ENCODE peak calls at places on chromosomes 2 and 18, in eight cellular contexts. W is thyroid gland, M is thoracic aorta, Z is SK-N-SH, U is upper lobe of right lung, N is MM.1S, K is left ventricle myocardium inferior, H is neuronal stem cell. B is an unnamed sample.

GRCh38 chr2:148596033-148596432 is 48.5 kb upstream of the EPC2 start:
- DNase-seq in W (no peak), N (no peak), Z (no peak), M (no peak), U (no peak), K (no peak), H (no peak), B (no peak)

GRCh38 chr2:205017381-205017780 is 472.1 kb downstream of the PARD3B start:
- DNase-seq in Z (no peak), M (no peak), H (no peak), U (no peak), W (no peak), N (no peak), K (no peak), B (no peak)

GRCh38 chr2:42147641-42148274 is 21.4 kb upstream of the EML4 start:
- DNase-seq in W (peak; percentile 39), M (no peak), H (no peak), K (no peak), N (no peak), U (no peak), Z (peak; percentile 71), B (no peak)

GRCh38 chr2:85174943-85175342 is 41.8 kb downstream of the TCF7L1 start:
- DNase-seq in K (no peak), W (no peak), U (peak; percentile 33), M (no peak), N (no peak), Z (no peak), H (no peak), B (no peak)

GRCh38 chr2:202035941-202036372 is 2.3 kb downstream of the FZD7 start:
- DNase-seq in W (no peak), U (no peak), M (no peak), Z (no peak), K (no peak), N (no peak), H (peak; percentile 48), B (peak; percentile 52)

GRCh38 chr18:36352384-36352783 is 54.9 kb downstream of the FHOD3 start:
- DNase-seq in U (no peak), M (peak; percentile 33), K (no peak), W (peak; percentile 65), N (no peak), Z (no peak), H (no peak), B (peak; percentile 87)

GRCh38 chr2:125543968-125544514 is 1111.9 kb upstream of the GYPC start:
- DNase-seq in Z (no peak), U (no peak), N (no peak), W (no peak), H (no peak), M (no peak), K (no peak), B (no peak)

GRCh38 chr2:28387082-28387960 is 5.3 kb upstream of the FOSL2 start:
- DNase-seq in U (no peak), Z (no peak), M (no peak), N (no peak), W (no peak), K (no peak), H (no peak), B (peak; percentile 39)

GRCh38 chr2:100067796-100068195 is 74.6 kb downstream of the AFF3 start:
- DNase-seq in K (no peak), W (no peak), Z (no peak), M (no peak), U (no peak), N (no peak), H (no peak), B (no peak)

GRCh38 chr18:55779461-55779710 is 191.4 kb upstream of the TCF4 start:
- DNase-seq in K (peak; percentile 34), Z (peak; percentile 64), M (no peak), H (no peak), W (peak; percentile 4), U (no peak), N (peak; percentile 15), B (peak; percentile 22)

GRCh38 chr2:70347831-70348230 is 46.0 kb upstream of the FAM136A start:
- DNase-seq in U (no peak), M (no peak), K (no peak), H (no peak), Z (no peak), W (no peak), N (no peak), B (no peak)

GRCh38 chr2:172454404-172455120 is 27.2 kb downstream of the ITGA6 start:
- DNase-seq in W (no peak), N (no peak), K (no peak), Z (no peak), H (no peak), U (no peak), M (no peak), B (no peak)
- H3K4me1 ChIP-seq in W (peaks cover 18% of the 10 kb centered on the region), N (peaks cover 20% of the 10 kb centered on the region), K (peaks cover 78% of the 10 kb centered on the region), Z (peaks cover 19% of the 10 kb centered on the region), H (peaks cover 16% of the 10 kb centered on the region), U (peaks cover 16% of the 10 kb centered on the region), M (no peaks in the 10 kb centered on the region), B (peaks cover 75% of the 10 kb centered on the region)

GRCh38 chr2:25238920-25239319 is 70.5 kb upstream of the POMC start:
- DNase-seq in K (no peak), W (no peak), H (no peak), U (no peak), M (no peak), N (no peak), Z (no peak), B (no peak)
- H3K4me1 ChIP-seq in K (peaks cover 21% of the 10 kb centered on the region), W (no peaks in the 10 kb centered on the region), H (peaks cover 2% of the 10 kb centered on the region), U (no peaks in the 10 kb centered on the region), M (no peaks in the 10 kb centered on the region), N (no peaks in the 10 kb centered on the region), Z (no peaks in the 10 kb centered on the region), B (no peaks in the 10 kb centered on the region)

GRCh38 chr2:237200462-237200861 is 114.8 kb downstream of the COPS8 start:
- DNase-seq in W (no peak), H (no peak), M (no peak), N (no peak), K (no peak), Z (no peak), U (no peak), B (no peak)
- H3K4me1 ChIP-seq in W (peaks cover 10% of the 10 kb centered on the region), H (peaks cover 14% of the 10 kb centered on the region), M (no peaks in the 10 kb centered on the region), N (no peaks in the 10 kb centered on the region), K (peaks cover 21% of the 10 kb centered on the region), Z (peaks cover 41% of the 10 kb centered on the region), U (no peaks in the 10 kb centered on the region), B (peaks cover 20% of the 10 kb centered on the region)

GRCh38 chr2:71940695-71941094 is 207.0 kb downstream of the CYP26B1 start:
- DNase-seq in Z (no peak), N (no peak), W (no peak), M (no peak), H (no peak), K (no peak), U (peak; percentile 36), B (no peak)

GRCh38 chr2:71939588-71940535 is 207.8 kb downstream of the CYP26B1 start:
- DNase-seq in U (peak; percentile 47), W (no peak), H (no peak), M (no peak), K (peak; percentile 45), Z (no peak), N (no peak), B (no peak)

GRCh38 chr2:71943238-71944182 is 204.2 kb downstream of the CYP26B1 start:
- DNase-seq in K (peak; percentile 53), W (no peak), U (peak; percentile 38), M (no peak), N (no peak), Z (no peak), H (no peak), B (no peak)

GRCh38 chr2:71944183-71944550 is 203.5 kb downstream of the CYP26B1 start:
- DNase-seq in U (peak; percentile 45), Z (no peak), N (no peak), H (no peak), M (no peak), K (no peak), W (no peak), B (no peak)

GRCh38 chr2:71941731-71942575 is 205.7 kb downstream of the CYP26B1 start:
- DNase-seq in M (no peak), U (peak; percentile 36), H (no peak), N (no peak), Z (no peak), W (no peak), K (no peak), B (no peak)
- H3K4me1 ChIP-seq in M (peaks cover 10% of the 10 kb centered on the region), U (no peaks in the 10 kb centered on the region), H (peaks cover 14% of the 10 kb centered on the region), N (no peaks in the 10 kb centered on the region), Z (no peaks in the 10 kb centered on the region), W (no peaks in the 10 kb centered on the region), K (peaks cover 25% of the 10 kb centered on the region), B (no peaks in the 10 kb centered on the region)

GRCh38 chr2:231670892-231671616 is 37.3 kb upstream of the PTMA start:
- DNase-seq in H (no peak), Z (peak; percentile 79), W (peak; percentile 51), M (no peak), U (no peak), N (peak; percentile 50), K (no peak), B (no peak)
- H3K4me1 ChIP-seq in H (peaks cover 40% of the 10 kb centered on the region), Z (peaks cover 6% of the 10 kb centered on the region), W (peaks cover 34% of the 10 kb centered on the region), M (peaks cover 19% of the 10 kb centered on the region), U (peaks cover 56% of the 10 kb centered on the region), N (peaks cover 31% of the 10 kb centered on the region), K (peaks cover 77% of the 10 kb centered on the region), B (peaks cover 32% of the 10 kb centered on the region)

GRCh38 chr2:101517753-101518152 is 42.8 kb upstream of the RFX8 start:
- DNase-seq in Z (no peak), U (no peak), W (no peak), N (no peak), H (no peak), K (no peak), M (no peak), B (peak; percentile 76)
- H3K4me1 ChIP-seq in Z (peaks cover 43% of the 10 kb centered on the region), U (peaks cover 17% of the 10 kb centered on the region), W (peaks cover 19% of the 10 kb centered on the region), N (no peaks in the 10 kb centered on the region), H (peaks cover 3% of the 10 kb centered on the region), K (peaks cover 37% of the 10 kb centered on the region), M (peaks cover 5% of the 10 kb centered on the region), B (peaks cover 62% of the 10 kb centered on the region)

DNA sequence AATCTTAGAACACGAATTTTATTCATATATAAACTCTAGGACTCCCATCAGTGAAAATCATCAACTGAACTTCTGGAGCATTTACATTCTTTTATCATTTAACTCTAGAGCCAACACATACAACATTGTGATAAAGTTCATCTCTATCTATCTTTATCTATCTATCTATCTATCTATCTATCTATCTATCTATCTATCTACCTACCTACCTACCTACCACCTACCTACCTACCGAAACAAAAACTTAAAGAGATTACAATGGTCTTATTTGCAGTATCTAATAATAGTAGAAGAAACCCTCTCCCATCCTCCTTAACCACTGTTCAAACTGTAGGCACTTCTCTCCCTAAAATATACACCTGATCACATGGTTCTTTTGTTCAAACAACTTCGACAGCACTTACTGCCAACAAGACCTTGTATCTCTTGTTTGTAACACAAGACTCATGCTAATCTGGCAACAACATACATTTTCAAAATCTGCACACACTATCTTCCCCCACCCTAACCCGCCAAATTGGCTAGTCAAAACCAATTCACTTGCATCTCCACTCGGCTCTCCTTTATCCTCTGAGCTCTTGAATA is 68.9 kb downstream of the GORASP2 start:
- DNase-seq in M (no peak), Z (no peak), H (no peak), W (no peak), U (no peak), N (no peak), K (no peak), B (no peak)
- H3K4me1 ChIP-seq in M (no peaks in the 10 kb centered on the region), Z (no peaks in the 10 kb centered on the region), H (peaks cover 6% of the 10 kb centered on the region), W (peaks cover 9% of the 10 kb centered on the region), U (no peaks in the 10 kb centered on the region), N (no peaks in the 10 kb centered on the region), K (no peaks in the 10 kb centered on the region), B (no peaks in the 10 kb centered on the region)

DNA sequence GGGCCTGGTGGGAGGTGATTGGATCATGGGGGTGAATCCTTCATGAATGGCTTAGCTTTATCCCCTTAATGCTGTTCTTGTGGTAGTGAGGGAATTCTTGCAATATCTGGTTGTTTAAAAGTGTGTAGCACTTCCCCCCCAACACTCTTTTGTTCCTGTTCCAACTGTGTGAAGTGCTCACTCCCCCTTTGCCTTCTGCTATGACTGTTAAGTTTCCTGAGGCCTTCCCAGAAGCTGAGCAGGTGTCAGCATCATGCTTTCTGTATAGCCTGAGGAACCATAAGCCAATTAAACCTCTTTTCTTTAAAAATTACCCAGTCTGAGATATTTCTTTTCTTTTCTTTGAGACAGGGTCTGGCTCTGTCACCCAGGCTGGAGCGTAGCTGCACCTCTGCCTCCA is 139.4 kb downstream of the RNF152 start:
- DNase-seq in H (no peak), N (no peak), K (no peak), Z (no peak), U (no peak), M (no peak), W (no peak), B (no peak)
- H3K4me1 ChIP-seq in H (peaks cover 2% of the 10 kb centered on the region), N (no peaks in the 10 kb centered on the region), K (peaks cover 45% of the 10 kb centered on the region), Z (no peaks in the 10 kb centered on the region), U (no peaks in the 10 kb centered on the region), M (no peaks in the 10 kb centered on the region), W (no peaks in the 10 kb centered on the region), B (no peaks in the 10 kb centered on the region)